ENCODE peak calls at places on chromosomes 16 and 17, in seven cellular contexts. One of them, this sample, is unnamed.

GRCh38 chr16:49940464-49941224 is 84.4 kb upstream of the CNEP1R1 start:
- DNase-seq in T-helper 1 cell: no peak
- DNase-seq in HL-60: no peak
- DNase-seq in neural crest cell: no peak
- DNase-seq in nucleus accumbens: no peak
- DNase-seq in activated T-helper 9 cell treated with anti-CD3 and anti-CD28 coated beads, Interleukin-2, amount 50 U/mL, for 16 hours: no peak
- DNase-seq in MV-4-11: no peak
- DNase-seq in this sample: peak

GRCh38 chr17:63439682-63440081 is 6.4 kb downstream of the CYB561 start:
- DNase-seq in T-helper 1 cell: no peak
- DNase-seq in HL-60: no peak
- DNase-seq in neural crest cell: no peak
- DNase-seq in nucleus accumbens: no peak
- DNase-seq in activated T-helper 9 cell treated with anti-CD3 and anti-CD28 coated beads, Interleukin-2, amount 50 U/mL, for 16 hours: no peak
- DNase-seq in MV-4-11: peak
- DNase-seq in this sample: no peak

GRCh38 chr17:18946536-18946935 is 5.4 kb upstream of the SLC5A10 start:
- DNase-seq in T-helper 1 cell: no peak
- DNase-seq in HL-60: no peak
- DNase-seq in neural crest cell: no peak
- DNase-seq in nucleus accumbens: no peak
- DNase-seq in activated T-helper 9 cell treated with anti-CD3 and anti-CD28 coated beads, Interleukin-2, amount 50 U/mL, for 16 hours: no peak
- DNase-seq in MV-4-11: no peak
- DNase-seq in this sample: peak

GRCh38 chr16:14249291-14250032 is 178.3 kb downstream of the MRTFB start:
- DNase-seq in T-helper 1 cell: peak
- DNase-seq in HL-60: no peak
- DNase-seq in neural crest cell: peak
- DNase-seq in nucleus accumbens: no peak
- DNase-seq in activated T-helper 9 cell treated with anti-CD3 and anti-CD28 coated beads, Interleukin-2, amount 50 U/mL, for 16 hours: peak
- DNase-seq in MV-4-11: peak
- DNase-seq in this sample: no peak

GRCh38 chr17:65243838-65244237 is 106.7 kb downstream of the RGS9 start:
- DNase-seq in T-helper 1 cell: no peak
- DNase-seq in HL-60: no peak
- DNase-seq in neural crest cell: peak
- DNase-seq in nucleus accumbens: peak
- DNase-seq in activated T-helper 9 cell treated with anti-CD3 and anti-CD28 coated beads, Interleukin-2, amount 50 U/mL, for 16 hours: no peak
- DNase-seq in MV-4-11: no peak
- DNase-seq in this sample: no peak

GRCh38 chr16:11836653-11837244 is 14.6 kb downstream of the RSL1D1 start:
- DNase-seq in T-helper 1 cell: no peak
- DNase-seq in HL-60: no peak
- DNase-seq in neural crest cell: no peak
- DNase-seq in nucleus accumbens: no peak
- DNase-seq in activated T-helper 9 cell treated with anti-CD3 and anti-CD28 coated beads, Interleukin-2, amount 50 U/mL, for 16 hours: no peak
- DNase-seq in MV-4-11: no peak
- DNase-seq in this sample: peak

GRCh38 chr16:363110-364090 is 6.9 kb downstream of the MRPL28 start:
- DNase-seq in T-helper 1 cell: no peak
- DNase-seq in HL-60: no peak
- DNase-seq in neural crest cell: no peak
- DNase-seq in nucleus accumbens: no peak
- DNase-seq in activated T-helper 9 cell treated with anti-CD3 and anti-CD28 coated beads, Interleukin-2, amount 50 U/mL, for 16 hours: no peak
- DNase-seq in MV-4-11: no peak
- DNase-seq in this sample: no peak

GRCh38 chr16:46713634-46714033 is 24.2 kb downstream of the ORC6 start:
- DNase-seq in T-helper 1 cell: no peak
- DNase-seq in HL-60: no peak
- DNase-seq in neural crest cell: no peak
- DNase-seq in nucleus accumbens: no peak
- DNase-seq in activated T-helper 9 cell treated with anti-CD3 and anti-CD28 coated beads, Interleukin-2, amount 50 U/mL, for 16 hours: no peak
- DNase-seq in MV-4-11: no peak
- DNase-seq in this sample: no peak

GRCh38 chr17:80146121-80147034 is 550 bp downstream of the EIF4A3 start:
- DNase-seq in T-helper 1 cell: no peak
- DNase-seq in HL-60: no peak
- DNase-seq in neural crest cell: no peak
- DNase-seq in nucleus accumbens: peak
- DNase-seq in activated T-helper 9 cell treated with anti-CD3 and anti-CD28 coated beads, Interleukin-2, amount 50 U/mL, for 16 hours: no peak
- DNase-seq in MV-4-11: peak
- DNase-seq in this sample: no peak

GRCh38 chr16:19853973-19854876 is 30.4 kb downstream of the GPRC5B start:
- DNase-seq in T-helper 1 cell: no peak
- DNase-seq in HL-60: no peak
- DNase-seq in neural crest cell: no peak
- DNase-seq in nucleus accumbens: no peak
- DNase-seq in activated T-helper 9 cell treated with anti-CD3 and anti-CD28 coated beads, Interleukin-2, amount 50 U/mL, for 16 hours: no peak
- DNase-seq in MV-4-11: no peak
- DNase-seq in this sample: no peak

This sample was measured in mesenteric fat pad.